ENCODE peak calls at places on chromosomes 12 and 14, in six cellular contexts. U, N, B, F, Z and T are unnamed samples.

GRCh38 chr12:92570056-92570753 is 132.6 kb upstream of the PLEKHG7 start:
- DNase-seq in U (peak; percentile 48), N (peak; percentile 63), B (peak; percentile 89), F (peak; percentile 78), Z (peak; percentile 86), T (peak; percentile 84)

GRCh38 chr14:24851406-24851805 is 198.5 kb downstream of the STXBP6 start:
- DNase-seq in U (no peak), N (no peak), B (no peak), F (no peak), Z (no peak), T (no peak)

GRCh38 chr12:131784909-131785762 is 43.1 kb upstream of the MMP17 start:
- DNase-seq in U (no peak), N (no peak), B (no peak), F (no peak), Z (peak; percentile 41), T (peak; percentile 40)

GRCh38 chr12:91289881-91290280 is 107.3 kb upstream of the DCN start:
- DNase-seq in U (no peak), N (no peak), B (no peak), F (no peak), Z (no peak), T (no peak)

GRCh38 chr12:56951582-56952339 is 5.6 kb downstream of the RDH16 start:
- DNase-seq in U (no peak), N (no peak), B (no peak), F (no peak), Z (no peak), T (no peak)

GRCh38 chr12:8668441-8668840 is 5.8 kb upstream of the MFAP5 start:
- DNase-seq in U (no peak), N (no peak), B (no peak), F (no peak), Z (no peak), T (no peak)

GRCh38 chr12:98894412-98895085 is 249.5 kb downstream of the APAF1 start:
- DNase-seq in U (peak; percentile 61), N (peak; percentile 69), B (no peak), F (peak; percentile 49), Z (no peak), T (no peak)

GRCh38 chr12:116015525-116015924 is 262.0 kb downstream of the MED13L start:
- DNase-seq in U (no peak), N (no peak), B (no peak), F (peak; percentile 33), Z (peak; percentile 68), T (peak; percentile 77)

GRCh38 chr12:18583655-18584054 is 154.2 kb downstream of the PLCZ1 start:
- DNase-seq in U (no peak), N (no peak), B (no peak), F (peak; percentile 11), Z (no peak), T (no peak)

GRCh38 chr14:79584679-79585078 is 626.6 kb downstream of the DIO2 start:
- DNase-seq in U (no peak), N (no peak), B (no peak), F (peak; percentile 56), Z (peak; percentile 98), T (peak; percentile 90)

GRCh38 chr12:12560587-12561304 is 1.9 kb downstream of the DUSP16 start:
- DNase-seq in U (no peak), N (no peak), B (peak; percentile 17), F (peak; percentile 75), Z (peak; percentile 69), T (peak; percentile 81)

GRCh38 chr12:639988-640387 is 23.3 kb downstream of the NINJ2 start:
- DNase-seq in U (no peak), N (no peak), B (no peak), F (no peak), Z (no peak), T (no peak)

GRCh38 chr12:638948-639557 is 24.2 kb downstream of the NINJ2 start:
- DNase-seq in U (no peak), N (no peak), B (no peak), F (no peak), Z (no peak), T (no peak)

GRCh38 chr12:639566-639965 is 23.7 kb downstream of the NINJ2 start:
- DNase-seq in U (no peak), N (no peak), B (no peak), F (no peak), Z (no peak), T (no peak)

GRCh38 chr12:633731-634130 is 29.5 kb downstream of the NINJ2 start:
- DNase-seq in U (no peak), N (no peak), B (no peak), F (no peak), Z (no peak), T (no peak)

GRCh38 chr12:636632-637031 is 26.6 kb downstream of the NINJ2 start:
- DNase-seq in U (no peak), N (no peak), B (no peak), F (no peak), Z (no peak), T (no peak)
- H2BK120ac ChIP-seq in U (no peak overlapping the region), N (no peak overlapping the region), B (no peak overlapping the region), F (no peak overlapping the region), Z (no peak overlapping the region), T (no peak overlapping the region)

GRCh38 chr12:89195470-89195869 is 156.8 kb downstream of the DUSP6 start:
- DNase-seq in U (no peak), N (no peak), B (no peak), F (no peak), Z (no peak), T (no peak)
- H3K9ac ChIP-seq in U (no peak overlapping the region), N (no peak overlapping the region), B (no peak overlapping the region), F (no peak overlapping the region), Z (no peak overlapping the region), T (no peak overlapping the region)

GRCh38 chr14:77084991-77085390 is 13.1 kb upstream of the CIPC start:
- DNase-seq in U (no peak), N (no peak), B (peak; percentile 29), F (no peak), Z (no peak), T (no peak)
- H2BK120ac ChIP-seq in U (no peak overlapping the region), N (no peak overlapping the region), B (peak overlapping the region; percentile 88), F (peak overlapping the region; percentile 70), Z (no peak overlapping the region), T (no peak overlapping the region)

GRCh38 chr12:94149781-94150482 is 1.6 kb downstream of the PLXNC1 start:
- DNase-seq in U (peak; percentile 64), N (peak; percentile 69), B (peak; percentile 56), F (peak; percentile 72), Z (no peak), T (peak; percentile 59)

GRCh38 chr12:94150483-94151225 is 2.3 kb downstream of the PLXNC1 start:
- DNase-seq in U (peak; percentile 61), N (no peak), B (peak; percentile 43), F (no peak), Z (no peak), T (no peak)

GRCh38 chr12:94147377-94147990 is 893 bp upstream of the PLXNC1 start:
- DNase-seq in U (no peak), N (peak; percentile 41), B (no peak), F (no peak), Z (no peak), T (no peak)

GRCh38 chr12:94147991-94148840 is at the start of gene PLXNC1:
- DNase-seq in U (peak; percentile 67), N (peak; percentile 78), B (peak; percentile 53), F (peak; percentile 52), Z (peak; percentile 31), T (peak; percentile 46)

DNA sequence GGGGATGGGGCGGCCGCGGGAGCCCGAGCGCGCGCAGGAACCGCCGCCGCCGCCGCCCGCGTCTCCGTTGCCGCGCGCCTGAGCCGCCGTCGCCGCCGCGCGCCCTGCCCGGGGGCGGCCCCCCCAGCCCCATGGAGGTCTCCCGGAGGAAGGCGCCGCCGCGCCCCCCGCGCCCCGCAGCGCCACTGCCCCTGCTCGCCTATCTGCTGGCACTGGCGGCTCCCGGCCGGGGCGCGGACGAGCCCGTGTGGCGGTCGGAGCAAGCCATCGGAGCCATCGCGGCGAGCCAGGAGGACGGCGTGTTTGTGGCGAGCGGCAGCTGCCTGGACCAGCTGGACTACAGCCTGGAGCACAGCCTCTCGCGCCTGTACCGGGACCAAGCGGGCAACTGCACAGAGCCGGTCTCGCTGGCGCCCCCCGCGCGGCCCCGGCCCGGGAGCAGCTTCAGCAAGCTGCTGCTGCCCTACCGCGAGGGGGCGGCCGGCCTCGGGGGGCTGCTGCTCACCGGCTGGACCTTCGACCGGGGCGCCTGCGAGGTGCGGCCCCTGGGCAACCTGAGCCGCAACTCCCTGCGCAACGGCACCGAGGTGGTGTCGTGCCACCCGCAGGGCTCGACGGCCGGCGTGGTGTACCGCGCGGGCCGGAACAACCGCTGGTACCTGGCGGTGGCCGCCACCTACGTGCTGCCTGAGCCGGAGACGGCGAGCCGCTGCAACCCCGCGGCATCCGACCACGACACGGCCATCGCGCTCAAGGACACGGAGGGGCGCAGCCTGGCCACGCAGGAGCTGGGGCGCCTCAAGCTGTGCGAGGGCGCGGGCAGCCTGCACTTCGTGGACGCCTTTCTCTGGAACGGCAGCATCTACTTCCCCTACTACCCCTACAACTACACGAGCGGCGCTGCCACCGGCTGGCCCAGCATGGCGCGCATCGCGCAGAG is 734 bp downstream of the PLXNC1 start:
- DNase-seq in U (peak; percentile 77), N (peak; percentile 85), B (peak; percentile 58), F (peak; percentile 70), Z (peak; percentile 23), T (peak; percentile 60)
- H3K9ac ChIP-seq in U (no peak overlapping the region), N (no peak overlapping the region), B (peak overlapping the region; percentile 97), F (peak overlapping the region; percentile 66), Z (peak overlapping the region; percentile 6), T (peak overlapping the region; percentile 41)

GRCh38 chr14:68846466-68846865 is 53.6 kb upstream of the ZFP36L1 start:
- DNase-seq in U (no peak), N (no peak), B (no peak), F (no peak), Z (no peak), T (peak; percentile 25)

GRCh38 chr14:68844210-68844545 is 51.3 kb upstream of the ZFP36L1 start:
- DNase-seq in U (no peak), N (no peak), B (no peak), F (no peak), Z (no peak), T (no peak)

GRCh38 chr14:68841030-68841809 is 48.4 kb upstream of the ZFP36L1 start:
- DNase-seq in U (no peak), N (no peak), B (no peak), F (no peak), Z (peak; percentile 71), T (no peak)

GRCh38 chr14:68842298-68842697 is 49.4 kb upstream of the ZFP36L1 start:
- DNase-seq in U (no peak), N (peak; percentile 28), B (no peak), F (no peak), Z (peak; percentile 28), T (no peak)

DNA sequence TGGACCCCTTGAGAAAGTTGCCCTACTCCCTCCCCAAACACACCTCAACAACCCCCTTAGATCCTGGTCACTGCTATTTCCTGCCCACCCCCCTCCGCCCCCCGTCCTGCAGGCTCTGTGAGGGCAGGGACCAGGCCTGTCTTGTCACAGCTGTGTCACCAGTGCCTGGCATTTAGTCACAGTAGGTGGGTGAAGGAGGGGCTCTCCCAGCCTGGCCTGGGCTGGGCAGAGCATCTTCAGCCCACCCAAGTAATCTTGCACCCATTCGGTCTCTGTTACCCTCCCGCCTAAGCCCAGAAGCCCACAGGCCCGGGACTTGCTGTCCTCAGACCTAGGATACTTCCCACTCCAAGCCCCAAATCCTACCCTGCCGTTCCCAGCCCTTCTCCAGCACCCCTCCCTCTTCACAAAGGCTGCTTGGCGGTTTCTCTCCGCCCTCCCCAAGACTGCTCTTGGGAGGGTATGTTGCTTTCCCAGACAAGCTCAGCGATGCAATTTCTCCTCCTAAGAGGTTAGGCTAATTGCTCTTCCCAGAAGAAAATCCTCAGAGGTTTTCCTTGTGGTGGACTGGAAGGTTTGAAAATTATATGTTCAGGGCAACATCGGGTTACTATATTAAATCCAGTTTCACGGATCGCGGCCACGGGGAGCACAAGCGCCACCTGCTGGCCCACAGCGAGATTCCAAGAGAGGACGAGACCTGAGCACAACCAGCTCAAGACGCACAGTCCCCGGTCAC is 50.8 kb upstream of the ZFP36L1 start:
- DNase-seq in U (peak; percentile 76), N (peak; percentile 89), B (peak; percentile 57), F (peak; percentile 77), Z (peak; percentile 57), T (peak; percentile 65)
- H2BK120ac ChIP-seq in U (no peak overlapping the region), N (no peak overlapping the region), B (peak overlapping the region; percentile 98), F (no peak overlapping the region), Z (peak overlapping the region; percentile 16), T (peak overlapping the region; percentile 29)

GRCh38 chr14:93035917-93036651 is 79.6 kb downstream of the ITPK1 start:
- DNase-seq in U (no peak), N (no peak), B (peak; percentile 45), F (peak; percentile 59), Z (no peak), T (no peak)
- H3K9ac ChIP-seq in U (no peak overlapping the region), N (no peak overlapping the region), B (no peak overlapping the region), F (no peak overlapping the region), Z (no peak overlapping the region), T (no peak overlapping the region)